ENCODE peak calls at places on chromosomes 2 and 18, in ten cellular contexts. One of them, this sample, is unnamed.

GRCh38 chr2:47070920-47071824 is 83.9 kb downstream of the STPG4 start:
- DNase-seq in RCC 7860: peak; percentile 95
- DNase-seq in GM04504: peak; percentile 75
- DNase-seq in HCEC 1CT: peak; percentile 92
- DNase-seq in HS-5: no peak
- DNase-seq in neural progenitor cell: no peak
- DNase-seq in foreskin melanocyte: no peak
- DNase-seq in K562: no peak
- DNase-seq in M059J: peak; percentile 93
- DNase-seq in omental fat pad: peak; percentile 62
- DNase-seq in this sample: peak; percentile 92

GRCh38 chr2:158734442-158734841 is 60.7 kb upstream of the DAPL1 start:
- DNase-seq in omental fat pad: no peak
- DNase-seq in HS-5: no peak
- DNase-seq in K562: no peak
- DNase-seq in M059J: no peak
- DNase-seq in foreskin melanocyte: no peak
- DNase-seq in HCEC 1CT: no peak
- DNase-seq in GM04504: no peak
- DNase-seq in RCC 7860: no peak
- DNase-seq in neural progenitor cell: no peak
- DNase-seq in this sample: no peak

GRCh38 chr18:23422751-23423418 is 30.2 kb upstream of the RIOK3 start:
- DNase-seq in HS-5: peak; percentile 46
- DNase-seq in K562: peak; percentile 65
- DNase-seq in M059J: peak; percentile 90
- DNase-seq in neural progenitor cell: no peak
- DNase-seq in HCEC 1CT: peak; percentile 40
- DNase-seq in RCC 7860: peak; percentile 94
- DNase-seq in foreskin melanocyte: no peak
- DNase-seq in omental fat pad: peak; percentile 32
- DNase-seq in GM04504: peak; percentile 50
- DNase-seq in this sample: peak; percentile 51

GRCh38 chr2:222052934-222053367 is 245.8 kb downstream of the PAX3 start:
- DNase-seq in omental fat pad: no peak
- DNase-seq in M059J: peak; percentile 16
- DNase-seq in HCEC 1CT: no peak
- DNase-seq in HS-5: no peak
- DNase-seq in RCC 7860: no peak
- DNase-seq in foreskin melanocyte: no peak
- DNase-seq in K562: no peak
- DNase-seq in neural progenitor cell: peak; percentile 93
- DNase-seq in GM04504: no peak
- DNase-seq in this sample: peak; percentile 26

GRCh38 chr2:110812726-110813645 is 80.6 kb downstream of the ACOXL start:
- DNase-seq in neural progenitor cell: no peak
- DNase-seq in K562: no peak
- DNase-seq in omental fat pad: no peak
- DNase-seq in HCEC 1CT: no peak
- DNase-seq in HS-5: no peak
- DNase-seq in foreskin melanocyte: no peak
- DNase-seq in M059J: no peak
- DNase-seq in RCC 7860: no peak
- DNase-seq in GM04504: no peak
- DNase-seq in this sample: no peak

GRCh38 chr2:187951470-187952218 is 340.0 kb upstream of the GULP1 start:
- DNase-seq in GM04504: no peak
- DNase-seq in M059J: no peak
- DNase-seq in neural progenitor cell: no peak
- DNase-seq in RCC 7860: no peak
- DNase-seq in HS-5: no peak
- DNase-seq in foreskin melanocyte: no peak
- DNase-seq in HCEC 1CT: no peak
- DNase-seq in K562: no peak
- DNase-seq in omental fat pad: no peak
- DNase-seq in this sample: no peak

GRCh38 chr2:156087875-156088274 is 244.6 kb downstream of the NR4A2 start:
- DNase-seq in M059J: peak; percentile 63
- DNase-seq in HS-5: peak; percentile 22
- DNase-seq in RCC 7860: peak; percentile 36
- DNase-seq in omental fat pad: no peak
- DNase-seq in HCEC 1CT: no peak
- DNase-seq in K562: no peak
- DNase-seq in foreskin melanocyte: no peak
- DNase-seq in GM04504: no peak
- DNase-seq in neural progenitor cell: no peak
- DNase-seq in this sample: peak; percentile 35

GRCh38 chr18:23515911-23516546 is 12.7 kb downstream of the RMC1 start:
- DNase-seq in GM04504: no peak
- DNase-seq in RCC 7860: peak; percentile 65
- DNase-seq in K562: peak; percentile 82
- DNase-seq in foreskin melanocyte: peak; percentile 49
- DNase-seq in omental fat pad: peak; percentile 38
- DNase-seq in neural progenitor cell: peak; percentile 87
- DNase-seq in HS-5: no peak
- DNase-seq in M059J: peak; percentile 76
- DNase-seq in HCEC 1CT: peak; percentile 72
- DNase-seq in this sample: peak; percentile 87